ENCODE peak calls at places on chromosome 19, in five cellular contexts. F is anterior cingulate cortex; G is esophagus squamous epithelium; Y is activated CD4-positive, alpha-beta T cell treated with anti-CD3 and anti-CD28 coated beads, Interleukin-2, amount 10 ng/mL, durations not matched to agents 7 days and 5 days; D is fibroblast of the conjunctiva. Q is an unnamed sample.

GRCh38 chr19:34171539-34171876 is 796 bp upstream of the LSM14A start:
- DNase-seq in Y (no peak), D (peak; percentile 27), G (no peak), F (no peak), Q (peak; percentile 52)

GRCh38 chr19:41882568-41883462 is at the start of gene ARHGEF1:
- DNase-seq in Y (peak; percentile 68), G (no peak), D (no peak), F (peak; percentile 9), Q (peak; percentile 45)

GRCh38 chr19:2290441-2291184 is 8.6 kb upstream of the PEAK3 start:
- DNase-seq in F (no peak), Y (no peak), D (no peak), G (no peak), Q (no peak)

GRCh38 chr19:8504171-8504570 is 1.7 kb upstream of the PRAM1 start:
- DNase-seq in G (no peak), Y (no peak), F (no peak), D (no peak), Q (no peak)

GRCh38 chr19:18669883-18670282 is 13.6 kb upstream of the CRTC1 start:
- DNase-seq in G (no peak), D (no peak), Y (no peak), F (no peak), Q (no peak)

GRCh38 chr19:41910992-41911888 is 17.0 kb downstream of the ERFL start:
- DNase-seq in Y (peak; percentile 29), F (no peak), G (no peak), D (no peak), Q (no peak)

GRCh38 chr19:42316223-42317211 is 3.4 kb downstream of the TMEM145 start:
- DNase-seq in G (no peak), D (no peak), Y (no peak), F (peak; percentile 8), Q (peak; percentile 28)

GRCh38 chr19:2551864-2552185 is 75.9 kb downstream of the GADD45B start:
- DNase-seq in F (no peak), G (no peak), D (no peak), Y (no peak), Q (no peak)

GRCh38 chr19:47228937-47229673 is 1.9 kb downstream of the BBC3 start:
- DNase-seq in Y (peak; percentile 49), D (no peak), G (no peak), F (peak; percentile 48), Q (peak; percentile 47)

GRCh38 chr19:46225558-46226004 is 4.0 kb upstream of the IGFL1 start:
- DNase-seq in F (no peak), D (no peak), G (no peak), Y (peak; percentile 9), Q (no peak)

GRCh38 chr19:35476149-35476548 is 14.1 kb downstream of the KRTDAP start:
- DNase-seq in F (no peak), G (no peak), D (no peak), Y (no peak), Q (no peak)

GRCh38 chr19:39132344-39132969 is 6.9 kb downstream of the PAK4 start:
- DNase-seq in Y (no peak), F (no peak), G (no peak), D (no peak), Q (no peak)

GRCh38 chr19:17658666-17659065 is 29.5 kb downstream of the UNC13A start:
- DNase-seq in D (no peak), F (no peak), G (no peak), Y (no peak), Q (no peak)

GRCh38 chr19:37114001-37114400 is 35.8 kb downstream of the ZNF420 start:
- DNase-seq in Y (no peak), D (no peak), F (no peak), G (no peak), Q (no peak)

GRCh38 chr19:10206226-10206873 is 11.6 kb upstream of the DNMT1 start:
- DNase-seq in Y (no peak), G (no peak), D (no peak), F (no peak), Q (peak; percentile 96)

GRCh38 chr19:42443944-42444398 is 1.2 kb upstream of the CXCL17 start:
- DNase-seq in F (no peak), D (no peak), Y (no peak), G (no peak), Q (no peak)

GRCh38 chr19:57103573-57104277 is 16.1 kb upstream of the USP29 start:
- DNase-seq in G (no peak), Y (peak; percentile 56), F (peak; percentile 47), D (peak; percentile 31), Q (peak; percentile 56)

GRCh38 chr19:53868091-53868891 is 608 bp downstream of the MYADM start:
- DNase-seq in F (no peak), Y (peak; percentile 52), D (peak; percentile 34), G (no peak), Q (peak; percentile 78)

GRCh38 chr19:10083911-10084310 is 2.2 kb upstream of the SHFL start:
- DNase-seq in F (no peak), Y (no peak), G (no peak), D (no peak), Q (no peak)

GRCh38 chr19:31272707-31273106 is 76.5 kb downstream of the TSHZ3 start:
- DNase-seq in Y (no peak), G (no peak), D (no peak), F (no peak), Q (no peak)

GRCh38 chr19:49588370-49589122 is 2.4 kb upstream of the PRR12 start:
- DNase-seq in D (no peak), G (no peak), F (no peak), Y (peak; percentile 37), Q (no peak)